ENCODE peak calls at places on chromosomes 11 and 22, in five cellular contexts. S is K562, X is left lung, A is sigmoid colon, T is Caco-2. C is an unnamed sample. For H3K27me3, the result is how much of the 10 kb centered on the place peaks cover.

GRCh38 chr11:19579957-19580356 is 132.7 kb upstream of the NAV2 start:
- DNase-seq in S (no peak), X (no peak), A (no peak), T (no peak), C (no peak)

GRCh38 chr11:3866206-3866605 is 10.7 kb downstream of the STIM1 start:
- DNase-seq in S (peak), X (peak), A (no peak), T (peak), C (no peak)

GRCh38 chr11:110711776-110712642 is at the start of gene ARHGAP20:
- DNase-seq in S (peak), X (peak), A (peak), T (peak), C (no peak)

GRCh38 chr11:124839051-124839971 is 25.9 kb upstream of the ROBO3 start:
- DNase-seq in S (no peak), X (peak), A (no peak), T (no peak), C (no peak)

GRCh38 chr11:124602193-124602592 is 9.0 kb upstream of the PANX3 start:
- DNase-seq in S (no peak), X (no peak), A (no peak), T (no peak), C (no peak)

GRCh38 chr22:35605787-35606492 is 11.2 kb downstream of the MB start:
- DNase-seq in S (no peak), X (no peak), A (no peak), T (no peak), C (no peak)

GRCh38 chr11:67656278-67656922 is 5.9 kb upstream of the ACY3 start:
- DNase-seq in S (no peak), X (no peak), A (no peak), T (peak), C (no peak)

GRCh38 chr11:111352235-111352746 is 26.8 kb downstream of the POU2AF1 start:
- DNase-seq in S (no peak), X (no peak), A (no peak), T (no peak), C (no peak)

GRCh38 chr11:17287058-17287457 is 10.5 kb downstream of the NUCB2 start:
- DNase-seq in S (no peak), X (no peak), A (no peak), T (no peak), C (no peak)

GRCh38 chr11:128291835-128292234 is 295.5 kb downstream of the ETS1 start:
- DNase-seq in S (no peak), X (no peak), A (no peak), T (no peak), C (no peak)

GRCh38 chr22:48581206-48581766 is 1246.4 kb downstream of the BRD1 start:
- DNase-seq in S (no peak), X (peak), A (no peak), T (no peak), C (no peak)

GRCh38 chr11:85029964-85030363 is 597.2 kb downstream of the DLG2 start:
- DNase-seq in S (no peak), X (no peak), A (no peak), T (no peak), C (no peak)

GRCh38 chr11:44766972-44767278 is 40.2 kb downstream of the TSPAN18 start:
- DNase-seq in S (no peak), X (no peak), A (no peak), T (no peak), C (no peak)

GRCh38 chr11:108732395-108732794 is 67.5 kb downstream of the DDX10 start:
- DNase-seq in S (no peak), X (no peak), A (no peak), T (peak), C (no peak)

GRCh38 chr11:108733479-108734116 is 68.7 kb downstream of the DDX10 start:
- DNase-seq in S (peak), X (no peak), A (no peak), T (no peak), C (no peak)

GRCh38 chr11:108734956-108735559 is 70.2 kb downstream of the DDX10 start:
- DNase-seq in S (peak), X (no peak), A (no peak), T (no peak), C (no peak)
- TF ChIP-seq CTCF in S (peak), X (peak), A (no peak), T (peak), C (peak)

DNA sequence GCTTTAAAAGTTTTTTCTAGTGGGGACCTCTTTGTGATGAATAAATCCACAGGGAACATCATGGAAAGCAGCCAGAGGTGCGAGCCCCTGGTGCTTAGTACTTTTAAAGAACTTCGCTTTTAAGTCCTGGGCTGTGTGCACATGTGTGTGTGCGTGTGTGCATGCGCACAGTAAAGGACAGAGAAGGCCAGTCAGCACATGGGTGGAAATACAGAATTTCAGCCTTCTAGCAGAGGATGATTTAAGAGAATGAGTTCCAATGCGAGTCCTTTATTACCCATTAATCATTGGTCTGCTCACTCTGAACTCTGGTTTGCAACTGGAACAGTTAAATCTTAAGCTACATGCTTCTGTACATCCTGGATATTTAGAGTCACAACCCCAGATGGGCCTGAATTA is 18.9 kb downstream of the TEAD1 start:
- DNase-seq in S (no peak), X (no peak), A (no peak), T (no peak), C (no peak)
- H3K4me3 ChIP-seq in S (no peak), X (no peak), A (no peak), T (no peak), C (no peak)

GRCh38 chr11:117688255-117688797 is 108.7 kb downstream of the DSCAML1 start:
- DNase-seq in S (no peak), X (no peak), A (no peak), T (no peak), C (no peak)

GRCh38 chr11:117693344-117693743 is 103.7 kb downstream of the DSCAML1 start:
- DNase-seq in S (no peak), X (no peak), A (no peak), T (peak), C (no peak)

GRCh38 chr11:117691501-117691900 is 105.5 kb downstream of the DSCAML1 start:
- DNase-seq in S (no peak), X (no peak), A (no peak), T (no peak), C (no peak)

GRCh38 chr11:117690484-117691205 is 106.4 kb downstream of the DSCAML1 start:
- DNase-seq in S (no peak), X (no peak), A (no peak), T (no peak), C (no peak)

DNA sequence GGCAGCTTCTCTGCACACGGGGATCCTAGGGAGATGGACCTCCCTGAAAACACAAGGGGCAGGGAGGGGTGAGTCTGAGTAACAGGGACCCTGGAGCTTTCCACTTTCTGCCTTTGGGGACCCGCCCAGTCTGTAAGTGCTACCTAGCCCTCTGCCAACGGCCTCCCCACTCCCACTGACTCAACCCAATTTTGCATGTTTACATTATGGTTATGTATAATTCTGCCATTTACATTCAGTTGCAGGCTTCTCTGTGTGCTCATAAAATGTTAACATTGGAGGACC is 105.9 kb downstream of the DSCAML1 start:
- DNase-seq in S (no peak), X (no peak), A (no peak), T (no peak), C (no peak)
- H3K27me3 ChIP-seq in S (half or more), X (under half), A (under half), T (under half), C (under half)

GRCh38 chr11:33559567-33559966 is 141.1 kb downstream of the C11orf91 start:
- DNase-seq in S (no peak), X (no peak), A (no peak), T (no peak), C (no peak)
- TF ChIP-seq CTCF in S (no peak), X (no peak), A (no peak), T (no peak), C (no peak)

GRCh38 chr22:38453065-38453672 is 1.8 kb downstream of the KCNJ4 start:
- DNase-seq in S (no peak), X (no peak), A (no peak), T (no peak), C (no peak)
- H3K4me3 ChIP-seq in S (no peak), X (no peak), A (no peak), T (no peak), C (no peak)